ENCODE peak calls at places on chromosomes 11 and 22, in five cellular contexts. A is IMR-90, L is HepG2, E is H1, M is K562. Z is an unnamed sample.

GRCh38 chr11:12291313-12291712 is 86.1 kb upstream of the PARVA start:
- DNase-seq in A (no peak), L (no peak), E (no peak), M (no peak), Z (no peak)

GRCh38 chr11:74121804-74122203 is 49.0 kb downstream of the C2CD3 start:
- DNase-seq in A (no peak), L (no peak), E (no peak), M (no peak), Z (no peak)

GRCh38 chr11:87743002-87743401 is 432.2 kb downstream of the RAB38 start:
- DNase-seq in A (no peak), L (no peak), E (no peak), M (no peak), Z (no peak)

GRCh38 chr11:102924851-102925380 is 30.6 kb downstream of the MMP13 start:
- DNase-seq in A (no peak), L (no peak), E (no peak), M (no peak), Z (no peak)

GRCh38 chr11:67483901-67484665 is 1.3 kb downstream of the AIP start:
- DNase-seq in A (no peak), L (no peak), E (no peak), M (peak), Z (no peak)

GRCh38 chr22:25437414-25438160 is 126.9 kb upstream of the GRK3 start:
- DNase-seq in A (no peak), L (no peak), E (peak), M (no peak), Z (no peak)

GRCh38 chr11:114059278-114059983 is at the start of gene ZBTB16:
- DNase-seq in A (no peak), L (no peak), E (peak), M (no peak), Z (no peak)

GRCh38 chr11:57116654-57117053 is 65.1 kb upstream of the LRRC55 start:
- DNase-seq in A (peak), L (peak), E (peak), M (peak), Z (peak)

GRCh38 chr22:23831781-23832180 is 7.0 kb downstream of the DERL3 start:
- DNase-seq in A (no peak), L (no peak), E (no peak), M (no peak), Z (no peak)

GRCh38 chr11:111365722-111366559 is 13.1 kb downstream of the POU2AF1 start:
- DNase-seq in A (no peak), L (peak), E (no peak), M (no peak), Z (no peak)

GRCh38 chr22:26887456-26887855 is 230.1 kb downstream of the MIAT start:
- DNase-seq in A (peak), L (no peak), E (no peak), M (no peak), Z (peak)

GRCh38 chr11:1883342-1884122 is 8.2 kb downstream of the PRR33 start:
- DNase-seq in A (no peak), L (no peak), E (no peak), M (no peak), Z (no peak)

GRCh38 chr11:35182317-35182939 is 43.5 kb downstream of the CD44 start:
- DNase-seq in A (no peak), L (no peak), E (no peak), M (no peak), Z (no peak)

GRCh38 chr11:96272542-96273306 is 70.3 kb downstream of the MAML2 start:
- DNase-seq in A (peak), L (no peak), E (no peak), M (no peak), Z (no peak)

GRCh38 chr11:78851883-78852586 is 277.4 kb upstream of the NARS2 start:
- DNase-seq in A (no peak), L (no peak), E (no peak), M (no peak), Z (no peak)

GRCh38 chr11:9136731-9137130 is 45.3 kb upstream of the SCUBE2 start:
- DNase-seq in A (no peak), L (no peak), E (no peak), M (no peak), Z (no peak)

GRCh38 chr22:43388420-43388851 is 23.4 kb upstream of the MPPED1 start:
- DNase-seq in A (peak), L (peak), E (peak), M (peak), Z (peak)

GRCh38 chr22:25898707-25899365 is 156.8 kb downstream of the MYO18B start:
- DNase-seq in A (no peak), L (peak), E (peak), M (peak), Z (no peak)

GRCh38 chr11:44863231-44863630 is 87.5 kb downstream of the TP53I11 start:
- DNase-seq in A (no peak), L (no peak), E (no peak), M (no peak), Z (no peak)

GRCh38 chr22:25496396-25497064 is 67.9 kb upstream of the GRK3 start:
- DNase-seq in A (peak), L (no peak), E (no peak), M (no peak), Z (no peak)

GRCh38 chr22:45164217-45165123 is 745 bp downstream of the NUP50 start:
- DNase-seq in A (no peak), L (no peak), E (peak), M (peak), Z (peak)

GRCh38 chr11:287821-288327 is 1.1 kb upstream of the PGGHG start:
- DNase-seq in A (no peak), L (no peak), E (peak), M (peak), Z (no peak)

GRCh38 chr11:31419138-31419537 is 49.5 kb downstream of the DNAJC24 start:
- DNase-seq in A (no peak), L (no peak), E (no peak), M (peak), Z (no peak)

GRCh38 chr11:68430801-68431200 is 29.8 kb upstream of the PPP6R3 start:
- DNase-seq in A (no peak), L (no peak), E (no peak), M (no peak), Z (no peak)

GRCh38 chr11:68145120-68145866 is 24.1 kb upstream of the CHKA start:
- DNase-seq in A (no peak), L (peak), E (no peak), M (no peak), Z (peak)

GRCh38 chr11:134393638-134394037 is 18.4 kb downstream of the B3GAT1 start:
- DNase-seq in A (no peak), L (peak), E (no peak), M (peak), Z (peak)

GRCh38 chr11:22192289-22192641 is 620 bp upstream of the ANO5 start:
- DNase-seq in A (no peak), L (peak), E (no peak), M (peak), Z (peak)

GRCh38 chr11:105468154-105468553 is 141.7 kb upstream of the GRIA4 start:
- DNase-seq in A (no peak), L (no peak), E (no peak), M (no peak), Z (no peak)

GRCh38 chr22:36901411-36902142 is 11.9 kb upstream of the CSF2RB start:
- DNase-seq in A (no peak), L (no peak), E (no peak), M (peak), Z (no peak)

GRCh38 chr11:69102732-69103615 is 52.8 kb upstream of the SMIM38 start:
- DNase-seq in A (no peak), L (no peak), E (no peak), M (peak), Z (no peak)

GRCh38 chr11:76919887-76920746 is 59.4 kb downstream of the ACER3 start:
- DNase-seq in A (peak), L (peak), E (peak), M (peak), Z (peak)

GRCh38 chr11:123055132-123055924 is 6.6 kb downstream of the HSPA8 start:
- DNase-seq in A (no peak), L (no peak), E (no peak), M (no peak), Z (no peak)
- TF ChIP-seq MAFK in A (no peak), L (no peak), E (no peak), M (no peak), Z (no peak)

DNA sequence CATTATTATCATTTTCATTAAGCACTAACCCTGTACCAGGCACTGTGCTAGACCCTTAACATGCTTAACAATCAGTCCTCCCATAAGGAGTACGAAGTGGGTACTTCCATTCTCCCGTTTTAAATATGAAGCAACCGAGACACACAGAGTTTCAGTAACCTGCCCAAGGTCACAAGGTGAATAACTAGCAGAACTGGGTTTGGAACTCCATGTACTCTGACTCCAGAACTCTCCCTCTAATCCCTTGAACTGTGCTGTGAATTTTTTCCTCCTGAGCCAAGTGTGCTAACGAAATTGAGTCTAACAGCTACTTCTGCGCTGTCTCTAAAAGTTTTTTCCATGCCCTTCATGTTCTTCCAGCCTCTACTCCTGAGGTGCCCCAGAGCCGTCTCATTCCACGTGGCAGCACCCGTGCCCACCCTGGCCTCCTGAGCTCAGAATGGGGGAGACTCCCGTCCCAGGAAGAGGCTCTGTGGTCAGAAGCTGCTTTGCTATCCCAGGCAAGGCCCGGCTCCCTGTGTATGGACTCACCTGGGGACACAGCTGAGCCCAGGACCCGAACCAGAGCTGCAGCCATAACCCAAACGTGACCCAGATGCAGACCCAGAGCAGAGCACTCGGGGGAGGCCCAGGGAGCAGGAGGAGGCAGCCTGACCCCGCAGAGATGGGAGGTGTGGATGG is 8.6 kb upstream of the TRIM29 start:
- DNase-seq in A (no peak), L (no peak), E (no peak), M (peak), Z (no peak)
- TF ChIP-seq MAFK in A (no peak), L (no peak), E (no peak), M (no peak), Z (no peak)

GRCh38 chr22:49768511-49768910 is 59.2 kb downstream of the BRD1 start:
- DNase-seq in A (no peak), L (no peak), E (no peak), M (no peak), Z (no peak)
- TF ChIP-seq MAFK in A (no peak), L (no peak), E (no peak), M (no peak), Z (no peak)

DNA sequence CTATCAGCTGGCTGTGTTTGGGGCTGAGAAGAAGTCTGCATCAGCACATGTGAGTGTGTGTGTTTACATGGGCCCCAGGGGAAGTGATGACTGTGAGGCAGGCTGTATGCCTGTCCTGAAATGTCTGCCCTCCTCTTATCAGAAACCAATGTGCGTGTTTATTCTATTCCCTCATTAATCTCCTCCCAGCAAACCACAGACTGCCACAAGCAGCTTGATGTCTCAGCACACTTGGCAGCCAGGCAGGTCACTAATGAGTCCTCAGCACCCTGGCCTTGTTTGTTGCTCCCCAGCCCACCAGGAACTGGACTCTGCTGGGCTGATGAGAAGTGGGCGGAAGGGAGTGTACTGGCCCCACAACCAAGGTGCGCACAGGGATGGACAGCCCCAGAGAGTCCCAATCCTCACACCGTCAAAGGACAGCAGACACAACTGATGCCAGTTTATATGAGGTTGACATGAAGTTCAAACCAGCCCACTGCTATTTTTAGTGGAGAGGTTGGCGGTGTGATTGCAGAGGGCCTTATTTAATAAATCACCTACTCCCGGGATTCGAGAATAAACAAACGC is 225.8 kb downstream of the ETS1 start:
- DNase-seq in A (peak), L (no peak), E (no peak), M (no peak), Z (no peak)
- TF ChIP-seq MAFK in A (peak), L (no peak), E (no peak), M (no peak), Z (no peak)

GRCh38 chr11:126748097-126748756 is 252.3 kb downstream of the KIRREL3 start:
- DNase-seq in A (no peak), L (no peak), E (no peak), M (no peak), Z (no peak)
- TF ChIP-seq MAFK in A (no peak), L (no peak), E (no peak), M (no peak), Z (no peak)

DNA sequence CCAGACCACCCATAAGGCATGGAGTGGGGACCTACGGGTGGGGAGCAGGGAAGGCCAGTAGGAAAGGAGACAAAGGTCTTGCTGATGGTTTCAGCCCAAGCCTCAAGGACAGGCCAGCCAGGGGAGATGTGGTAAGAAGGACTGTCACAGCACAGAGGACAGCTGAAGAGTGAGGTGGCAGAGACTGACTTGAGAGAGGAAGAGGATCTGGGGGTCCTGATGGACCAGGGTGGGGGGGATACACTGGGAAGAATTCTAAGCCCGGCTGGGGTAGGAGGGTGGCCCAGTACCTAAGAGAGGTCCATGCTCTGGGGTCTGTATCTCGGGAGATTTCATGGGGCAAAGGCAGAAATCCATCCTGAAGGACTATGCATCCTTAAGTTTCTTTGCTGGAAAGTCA is 66.1 kb upstream of the THY1 start:
- DNase-seq in A (no peak), L (no peak), E (peak), M (no peak), Z (no peak)
- TF ChIP-seq MAFK in A (no peak), L (no peak), E (no peak), M (no peak), Z (no peak)

GRCh38 chr11:65696802-65697552 is 15.1 kb upstream of the KAT5 start:
- DNase-seq in A (no peak), L (no peak), E (no peak), M (no peak), Z (no peak)

GRCh38 chr11:65699306-65699705 is 12.7 kb upstream of the KAT5 start:
- DNase-seq in A (no peak), L (no peak), E (no peak), M (no peak), Z (no peak)

GRCh38 chr11:65701686-65702085 is 10.4 kb upstream of the KAT5 start:
- DNase-seq in A (no peak), L (no peak), E (no peak), M (no peak), Z (no peak)

GRCh38 chr11:65698205-65698604 is 13.8 kb upstream of the KAT5 start:
- DNase-seq in A (no peak), L (no peak), E (no peak), M (no peak), Z (no peak)

GRCh38 chr11:65700377-65700776 is 11.7 kb upstream of the KAT5 start:
- DNase-seq in A (no peak), L (no peak), E (no peak), M (no peak), Z (no peak)
- TF ChIP-seq MAFK in A (no peak), L (no peak), E (no peak), M (no peak), Z (no peak)

GRCh38 chr11:46133119-46133518 is 11.9 kb upstream of the PHF21A start:
- DNase-seq in A (no peak), L (no peak), E (no peak), M (no peak), Z (no peak)

GRCh38 chr11:46129133-46129532 is 7.9 kb upstream of the PHF21A start:
- DNase-seq in A (no peak), L (no peak), E (no peak), M (no peak), Z (no peak)

GRCh38 chr11:46134061-46134460 is 12.8 kb upstream of the PHF21A start:
- DNase-seq in A (no peak), L (no peak), E (no peak), M (no peak), Z (no peak)

GRCh38 chr11:46130286-46130937 is 9.2 kb upstream of the PHF21A start:
- DNase-seq in A (no peak), L (no peak), E (no peak), M (no peak), Z (no peak)

DNA sequence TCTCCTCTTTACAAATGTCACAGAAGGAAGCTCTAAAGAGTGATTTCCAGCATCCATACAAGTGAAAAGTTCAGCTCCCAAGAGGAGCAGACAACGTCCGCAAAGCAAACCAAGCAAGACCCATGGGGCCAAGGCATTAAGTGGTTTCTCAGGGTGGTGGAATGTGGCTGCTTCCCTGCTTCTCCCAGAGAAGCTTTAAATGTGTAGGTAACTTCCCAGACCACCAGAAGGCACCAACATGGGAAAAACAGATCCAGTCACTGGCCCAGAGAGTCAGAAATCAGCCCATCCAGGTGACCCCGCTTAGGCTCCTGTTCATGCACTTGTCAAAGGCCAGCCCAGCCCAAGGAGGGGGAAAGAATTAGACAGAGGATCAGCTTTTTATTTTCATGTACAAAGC is 13.3 kb upstream of the PHF21A start:
- DNase-seq in A (no peak), L (no peak), E (no peak), M (no peak), Z (no peak)
- TF ChIP-seq MAFK in A (no peak), L (no peak), E (no peak), M (no peak), Z (no peak)

Z was measured in A549.